ENCODE peak calls at places on chromosomes 13 and 19, in four cellular contexts. R is tibial nerve, G is mesothelial cell of epicardium, P is mucosa of descending colon. F is an unnamed sample.
A peak's percentile ranks its signal among the peaks of the same experiment; 100 is the strongest.

GRCh38 chr13:62119739-62120700 is 704.4 kb upstream of the PCDH20 start:
- DNase-seq in P (no peak), G (no peak), R (no peak), F (peak; percentile 18)

GRCh38 chr19:45716314-45717130 is 14.2 kb downstream of the FBXO46 start:
- DNase-seq in G (no peak), R (peak; percentile 35), P (no peak), F (peak; percentile 69)

GRCh38 chr13:97212540-97213146 is 9.5 kb upstream of the MBNL2 start:
- DNase-seq in G (no peak), R (no peak), P (no peak), F (peak; percentile 38)

GRCh38 chr19:18647807-18648206 is 11.0 kb downstream of the KLHL26 start:
- DNase-seq in G (no peak), P (no peak), R (no peak), F (no peak)

GRCh38 chr13:64808704-64809103 is 2421.4 kb downstream of the PCDH9 start:
- DNase-seq in G (no peak), R (no peak), P (no peak), F (no peak)

GRCh38 chr13:68304287-68304893 is 1074.3 kb upstream of the PCDH9 start:
- DNase-seq in P (no peak), G (no peak), R (no peak), F (peak; percentile 37)

GRCh38 chr13:65562305-65562704 is 1667.8 kb downstream of the PCDH9 start:
- DNase-seq in R (no peak), G (no peak), P (no peak), F (no peak)

GRCh38 chr19:15280048-15280725 is 47.9 kb upstream of the EPHX3 start:
- DNase-seq in G (no peak), P (no peak), R (no peak), F (no peak)

GRCh38 chr13:112638919-112639318 is 50.9 kb upstream of the ATP11A start:
- DNase-seq in R (no peak), P (no peak), G (no peak), F (no peak)

DNA sequence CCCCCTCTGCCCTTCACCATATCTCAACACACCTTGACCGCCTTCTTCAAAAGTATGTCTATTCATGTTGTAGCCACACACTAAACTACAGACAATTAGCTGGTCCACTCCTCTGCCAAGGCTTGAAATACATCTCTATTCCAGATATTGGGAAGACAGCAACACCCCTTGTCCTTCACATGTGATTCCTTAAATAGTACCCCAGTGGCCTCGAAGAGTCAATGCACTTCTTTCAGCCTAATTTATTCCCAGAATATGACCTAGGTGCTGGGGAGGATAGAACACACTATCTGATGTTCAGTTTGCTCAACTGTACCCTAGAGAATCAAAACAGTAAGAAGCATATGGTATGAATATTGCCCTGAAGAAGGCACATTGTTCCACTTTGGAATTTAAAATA is 82.4 kb upstream of the DACH1 start:
- DNase-seq in R (no peak), G (no peak), P (no peak), F (no peak)
- TF ChIP-seq CTCF in R (no peak), G (no peak), P (no peak), F (no peak)

DNA sequence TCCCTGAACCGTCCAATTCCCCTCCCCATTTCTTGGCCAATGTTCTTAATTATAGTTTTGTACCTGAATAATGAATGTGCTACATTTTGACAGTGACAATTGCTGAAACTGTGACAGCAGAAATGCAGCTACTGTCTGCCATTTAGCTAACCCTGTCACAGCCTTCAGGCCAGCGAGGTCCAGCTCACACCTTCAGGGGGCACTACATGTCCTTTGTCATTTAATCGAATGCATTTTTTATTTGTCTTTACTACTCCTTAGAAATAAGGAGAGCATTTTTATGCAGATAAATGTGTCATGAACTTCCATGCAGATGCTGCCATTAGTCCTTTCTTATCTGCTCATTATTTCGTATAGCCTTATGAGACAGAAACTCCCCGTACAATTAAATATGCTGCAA is 159.9 kb downstream of the MZT1 start:
- DNase-seq in R (no peak), G (no peak), P (no peak), F (no peak)
- TF ChIP-seq CTCF in R (no peak), G (peak; percentile 4), P (no peak), F (no peak)

DNA sequence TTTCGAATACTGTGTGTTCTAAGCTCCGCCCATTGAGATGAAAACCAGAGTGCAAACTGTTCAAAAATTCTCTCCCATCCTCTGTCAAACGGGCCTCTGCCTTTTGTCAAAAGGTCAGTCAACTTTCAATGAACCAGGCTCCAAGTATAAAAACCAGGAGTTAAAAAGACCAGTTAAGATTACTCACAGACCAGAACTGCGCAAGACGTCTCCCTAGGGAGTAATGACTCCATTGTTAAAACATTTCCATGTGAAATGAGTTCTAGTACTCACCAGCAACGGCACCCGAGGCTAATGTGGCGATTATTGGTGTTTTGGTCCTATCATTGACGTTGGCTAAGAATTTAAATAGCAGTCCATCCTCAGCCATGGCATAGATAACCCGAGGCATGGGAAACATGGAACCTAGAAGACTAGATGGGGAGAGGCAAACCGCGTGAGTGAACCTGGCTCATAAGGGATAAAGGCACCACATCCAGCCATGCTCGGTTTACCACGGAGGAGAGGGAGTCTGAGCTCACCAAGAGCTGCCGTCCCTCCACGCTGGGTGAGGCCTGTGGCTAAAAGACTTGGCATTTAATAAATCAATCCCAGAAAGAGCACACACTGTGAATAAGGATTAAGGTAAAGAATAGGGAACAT is 73.3 kb downstream of the SLC7A1 start:
- DNase-seq in P (no peak), G (no peak), R (peak; percentile 79), F (no peak)
- TF ChIP-seq CTCF in P (no peak), G (no peak), R (no peak), F (no peak)

GRCh38 chr19:43522929-43523328 is 4.1 kb downstream of the ETHE1 start:
- DNase-seq in R (no peak), G (no peak), P (no peak), F (no peak)

GRCh38 chr19:43524922-43525835 is 1.8 kb downstream of the ETHE1 start:
- DNase-seq in P (peak; percentile 87), G (no peak), R (peak; percentile 58), F (peak; percentile 79)

GRCh38 chr19:43518051-43518450 is 8.9 kb downstream of the ETHE1 start:
- DNase-seq in R (no peak), P (no peak), G (no peak), F (no peak)

DNA sequence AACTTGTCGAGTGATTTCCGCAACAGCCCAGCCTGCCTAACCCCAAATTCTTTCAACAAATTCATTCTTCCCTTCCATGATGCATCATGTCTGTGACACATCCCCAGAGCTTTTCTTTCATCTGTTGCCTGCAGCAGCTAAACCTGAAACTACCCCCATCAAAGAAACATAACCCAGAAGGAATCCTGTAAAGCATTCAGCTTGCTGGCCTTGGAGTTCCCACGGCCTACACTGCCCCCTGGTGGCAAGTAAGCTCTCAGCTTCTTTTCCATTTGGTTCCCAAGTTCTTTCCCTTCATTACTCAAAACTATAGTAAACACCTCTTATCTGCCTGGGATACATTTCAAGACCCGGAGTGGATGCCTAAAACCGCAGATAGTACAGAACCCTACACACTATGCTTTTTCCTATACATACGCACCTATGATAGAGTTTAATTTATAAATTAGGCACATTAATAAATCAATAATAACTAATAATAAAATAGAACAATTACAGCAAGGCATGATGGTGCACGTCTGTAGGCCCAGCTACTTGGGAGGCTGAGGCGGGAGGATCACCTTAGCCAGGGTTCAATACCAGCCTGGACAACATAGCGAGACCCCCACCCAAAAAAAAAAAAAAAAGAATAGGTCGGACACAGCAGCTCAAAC is 7.4 kb downstream of the ETHE1 start:
- DNase-seq in G (peak; percentile 65), P (no peak), R (peak; percentile 73), F (peak; percentile 88)
- TF ChIP-seq CTCF in G (peak; percentile 93), P (peak; percentile 68), R (peak; percentile 74), F (peak; percentile 85)

DNA sequence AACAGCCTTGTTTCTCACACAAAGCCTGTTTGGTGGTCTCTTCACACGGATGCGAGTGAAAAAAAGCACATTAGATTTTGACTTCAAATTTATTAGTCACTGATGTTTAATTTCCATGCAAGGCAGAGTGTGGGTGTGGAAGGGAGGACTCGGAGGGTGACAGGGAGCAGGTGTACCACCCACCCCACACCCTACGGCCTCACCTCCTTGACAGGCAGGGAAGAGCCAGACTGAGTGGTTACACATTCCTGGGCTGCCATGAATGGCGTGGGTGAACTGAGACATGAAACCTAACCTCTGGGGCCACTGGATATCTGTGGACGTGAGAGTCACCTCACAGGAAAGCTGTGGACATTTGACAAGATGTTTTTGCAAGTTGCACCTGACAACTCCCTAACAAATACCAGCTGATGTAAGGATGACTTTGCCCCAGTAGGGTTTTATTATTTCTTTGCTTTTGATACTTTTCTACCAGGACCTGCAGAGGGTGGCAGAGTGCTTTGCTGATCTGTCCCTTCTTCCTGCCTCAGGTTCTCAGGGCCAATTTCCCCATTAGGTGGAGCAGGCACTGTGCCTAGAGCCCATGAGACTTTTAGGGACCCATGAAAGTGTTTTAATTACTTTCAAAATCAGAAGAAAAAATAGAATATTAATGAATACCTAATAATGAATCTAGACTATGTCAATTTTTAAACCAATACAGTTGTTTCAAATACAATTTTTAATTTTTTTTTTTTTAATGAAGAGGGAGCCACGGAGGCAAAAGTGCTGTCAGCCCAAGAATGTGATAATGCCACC is 58.2 kb upstream of the CYSLTR2 start:
- DNase-seq in R (peak; percentile 50), G (no peak), P (no peak), F (peak; percentile 52)
- TF ChIP-seq CTCF in R (peak; percentile 53), G (peak; percentile 32), P (peak; percentile 40), F (peak; percentile 64)